ENCODE peak calls at places on chromosomes 6 and 20, in five cellular contexts. One of them, this sample, is unnamed. For H3K4me1, the result is how much of the 10 kb centered on the place peaks cover.

GRCh38 chr6:126182650-126183311 is 157.1 kb upstream of the CENPW start:
- DNase-seq in CD8-positive, alpha-beta T cell: no peak
- DNase-seq in A549: peak
- DNase-seq in IMR-90: no peak
- DNase-seq in ovary: no peak
- DNase-seq in this sample: no peak

GRCh38 chr6:28738396-28738765 is 185.4 kb downstream of the TRIM27 start:
- DNase-seq in CD8-positive, alpha-beta T cell: no peak
- DNase-seq in ovary: no peak
- DNase-seq in A549: no peak
- DNase-seq in IMR-90: no peak
- DNase-seq in this sample: no peak

GRCh38 chr6:53630533-53631269 is 34.9 kb downstream of the KLHL31 start:
- DNase-seq in IMR-90: no peak
- DNase-seq in A549: no peak
- DNase-seq in ovary: no peak
- DNase-seq in CD8-positive, alpha-beta T cell: no peak
- DNase-seq in this sample: no peak

GRCh38 chr6:156765117-156765516 is 12.1 kb upstream of the ARID1B start:
- DNase-seq in A549: no peak
- DNase-seq in ovary: no peak
- DNase-seq in IMR-90: no peak
- DNase-seq in CD8-positive, alpha-beta T cell: no peak
- DNase-seq in this sample: no peak

GRCh38 chr20:9200620-9201019 is 131.7 kb downstream of the PLCB4 start:
- DNase-seq in IMR-90: peak
- DNase-seq in ovary: no peak
- DNase-seq in A549: peak
- DNase-seq in CD8-positive, alpha-beta T cell: no peak
- DNase-seq in this sample: no peak

GRCh38 chr6:54291738-54292137 is 16.5 kb upstream of the TINAG start:
- DNase-seq in IMR-90: peak
- DNase-seq in ovary: no peak
- DNase-seq in CD8-positive, alpha-beta T cell: no peak
- DNase-seq in A549: no peak
- DNase-seq in this sample: no peak

GRCh38 chr6:139124887-139125672 is 9.8 kb upstream of the HECA start:
- DNase-seq in A549: peak
- DNase-seq in ovary: peak
- DNase-seq in CD8-positive, alpha-beta T cell: peak
- DNase-seq in IMR-90: peak
- DNase-seq in this sample: peak

GRCh38 chr6:99364026-99364425 is 14.6 kb upstream of the FAXC start:
- DNase-seq in ovary: no peak
- DNase-seq in CD8-positive, alpha-beta T cell: no peak
- DNase-seq in IMR-90: no peak
- DNase-seq in A549: no peak
- DNase-seq in this sample: no peak

GRCh38 chr6:139108378-139108777 is 26.5 kb upstream of the HECA start:
- DNase-seq in IMR-90: no peak
- DNase-seq in A549: no peak
- DNase-seq in CD8-positive, alpha-beta T cell: no peak
- DNase-seq in ovary: no peak
- DNase-seq in this sample: no peak

GRCh38 chr6:156160007-156160787 is 617.0 kb upstream of the ARID1B start:
- DNase-seq in IMR-90: no peak
- DNase-seq in CD8-positive, alpha-beta T cell: no peak
- DNase-seq in ovary: no peak
- DNase-seq in A549: no peak
- DNase-seq in this sample: no peak

GRCh38 chr6:109455502-109456282 is at the start of gene MICAL1:
- DNase-seq in A549: peak
- DNase-seq in IMR-90: peak
- DNase-seq in ovary: peak
- DNase-seq in CD8-positive, alpha-beta T cell: peak
- DNase-seq in this sample: peak

GRCh38 chr6:27890351-27891299 is 21.6 kb downstream of the OR2B2 start:
- DNase-seq in ovary: no peak
- DNase-seq in IMR-90: peak
- DNase-seq in CD8-positive, alpha-beta T cell: peak
- DNase-seq in A549: peak
- DNase-seq in this sample: peak

GRCh38 chr6:72525821-72526550 is 95.9 kb upstream of the KCNQ5 start:
- DNase-seq in CD8-positive, alpha-beta T cell: no peak
- DNase-seq in IMR-90: peak
- DNase-seq in A549: no peak
- DNase-seq in ovary: no peak
- DNase-seq in this sample: no peak

GRCh38 chr20:34515484-34516037 is 661 bp upstream of the DYNLRB1 start:
- DNase-seq in A549: peak
- DNase-seq in IMR-90: peak
- DNase-seq in CD8-positive, alpha-beta T cell: peak
- DNase-seq in ovary: peak
- DNase-seq in this sample: peak

DNA sequence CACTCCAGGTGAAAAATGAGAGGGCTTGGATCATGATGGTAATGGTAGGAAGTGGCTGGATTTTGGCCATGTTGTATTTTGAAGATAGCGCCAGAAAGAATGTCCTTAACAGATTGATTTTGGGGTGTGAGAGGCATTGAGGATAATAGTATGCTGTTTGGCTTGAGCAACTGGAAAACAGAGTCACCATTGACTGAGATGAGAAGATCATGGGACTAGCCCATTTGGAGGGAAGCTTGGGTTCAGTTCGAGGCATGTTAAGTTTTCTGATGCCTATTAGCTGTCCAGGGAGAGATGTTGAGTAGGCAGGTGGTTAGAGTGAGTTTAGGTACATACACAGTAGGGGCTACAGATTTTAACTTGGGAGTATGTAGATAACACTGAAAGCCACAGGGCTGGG is 23.3 kb downstream of the PLCG1 start:
- DNase-seq in ovary: no peak
- DNase-seq in A549: no peak
- DNase-seq in CD8-positive, alpha-beta T cell: no peak
- DNase-seq in IMR-90: no peak
- DNase-seq in this sample: no peak
- H3K27ac ChIP-seq in ovary: no peak
- H3K27ac ChIP-seq in A549: no peak
- H3K27ac ChIP-seq in CD8-positive, alpha-beta T cell: peak
- H3K27ac ChIP-seq in IMR-90: no peak
- H3K27ac ChIP-seq in this sample: no peak

GRCh38 chr6:118644007-118644406 is 7.4 kb downstream of the CEP85L start:
- DNase-seq in CD8-positive, alpha-beta T cell: no peak
- DNase-seq in IMR-90: peak
- DNase-seq in ovary: no peak
- DNase-seq in A549: no peak
- DNase-seq in this sample: no peak
- H3K4me1 ChIP-seq in CD8-positive, alpha-beta T cell: under half
- H3K4me1 ChIP-seq in IMR-90: under half
- H3K4me1 ChIP-seq in ovary: under half
- H3K4me1 ChIP-seq in A549: under half
- H3K4me1 ChIP-seq in this sample: under half

DNA sequence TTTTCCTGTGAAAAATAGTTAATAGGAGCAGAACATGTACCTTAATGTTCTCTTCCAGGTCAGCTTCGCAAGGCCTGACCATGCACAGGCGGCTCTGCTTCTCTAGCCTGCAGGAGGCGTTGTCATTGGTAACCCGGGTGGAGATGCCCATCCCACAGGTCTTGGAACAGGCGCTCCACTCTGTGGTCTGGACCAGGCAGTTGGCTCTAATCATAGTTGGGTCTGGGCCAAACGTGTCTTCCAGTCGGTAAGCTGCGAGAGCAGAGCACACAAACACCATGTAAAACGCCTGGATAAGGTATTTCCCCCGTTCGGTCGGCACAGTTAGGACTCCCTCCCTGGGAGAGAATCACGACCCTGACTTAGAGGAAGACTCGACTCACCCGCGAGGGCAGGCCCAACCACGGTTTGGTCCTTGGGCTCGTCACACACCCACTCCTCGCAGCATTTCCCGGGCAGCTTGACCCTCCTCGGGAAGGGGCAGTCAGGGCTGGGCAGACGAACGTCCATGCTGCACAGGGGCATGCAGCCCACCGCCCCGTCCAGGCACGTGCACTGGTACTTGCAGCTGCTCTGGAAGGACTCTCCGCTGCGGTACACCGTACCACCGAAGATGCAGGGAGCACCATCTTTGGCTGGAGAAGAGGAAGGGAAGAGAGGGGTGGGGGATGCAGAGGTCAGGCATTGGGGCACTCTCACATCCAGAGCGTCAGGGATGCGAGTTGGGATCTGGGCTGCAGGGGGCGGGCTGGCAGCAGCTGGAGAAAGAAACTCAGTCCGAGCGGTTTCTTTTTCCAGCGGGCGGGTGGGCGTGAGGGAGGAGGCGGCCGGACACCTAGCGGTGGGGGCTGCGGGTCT is 1.0 kb downstream of the CCN2 start:
- DNase-seq in ovary: peak
- DNase-seq in A549: peak
- DNase-seq in CD8-positive, alpha-beta T cell: no peak
- DNase-seq in IMR-90: peak
- DNase-seq in this sample: peak
- H3K4me3 ChIP-seq in ovary: peak
- H3K4me3 ChIP-seq in A549: peak
- H3K4me3 ChIP-seq in CD8-positive, alpha-beta T cell: peak
- H3K4me3 ChIP-seq in IMR-90: peak
- H3K4me3 ChIP-seq in this sample: peak

DNA sequence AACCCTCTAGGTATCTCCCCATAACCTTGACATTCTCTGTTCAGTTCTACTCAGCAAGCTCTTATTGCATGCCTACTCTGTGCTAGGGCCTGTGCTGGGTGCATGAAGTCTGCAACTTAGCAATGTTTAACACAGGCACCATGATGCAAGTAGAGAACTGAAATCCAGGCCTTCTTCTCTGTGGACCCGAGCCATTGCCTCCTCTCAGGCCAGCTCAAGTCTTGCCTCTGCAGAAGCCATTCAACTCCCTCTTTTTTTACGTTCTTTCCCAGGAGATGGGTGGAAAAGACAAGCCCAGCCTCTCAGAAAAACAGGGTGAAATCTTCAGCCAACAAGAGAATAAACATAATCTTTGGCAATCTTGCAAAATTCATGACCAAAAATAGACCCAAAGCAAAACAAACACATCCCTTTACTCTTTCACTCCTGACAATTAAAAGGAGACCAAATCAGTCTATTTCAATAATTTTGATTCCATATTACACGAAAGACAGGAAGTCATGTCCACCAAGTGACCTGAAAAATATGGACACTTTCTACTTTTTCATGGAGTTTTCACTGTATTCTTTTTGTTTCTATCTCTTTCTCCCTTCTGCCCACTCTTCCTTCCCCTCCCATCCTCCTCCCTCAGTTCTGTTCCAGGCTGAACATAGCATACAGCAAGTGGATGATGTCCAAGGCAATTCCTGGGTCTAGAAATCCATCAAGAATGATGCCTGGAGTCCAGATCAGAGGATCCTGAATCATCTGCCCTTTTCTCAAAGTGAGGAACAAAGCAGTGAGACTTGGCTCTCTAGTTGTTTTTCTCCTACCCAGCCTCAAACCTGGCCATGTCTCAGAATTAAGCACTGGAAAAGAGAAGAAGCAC is 45.4 kb upstream of the MOCS1 start:
- DNase-seq in IMR-90: no peak
- DNase-seq in CD8-positive, alpha-beta T cell: no peak
- DNase-seq in A549: no peak
- DNase-seq in ovary: no peak
- DNase-seq in this sample: no peak
- H3K27ac ChIP-seq in IMR-90: no peak
- H3K27ac ChIP-seq in CD8-positive, alpha-beta T cell: no peak
- H3K27ac ChIP-seq in A549: no peak
- H3K27ac ChIP-seq in ovary: no peak
- H3K27ac ChIP-seq in this sample: no peak

DNA sequence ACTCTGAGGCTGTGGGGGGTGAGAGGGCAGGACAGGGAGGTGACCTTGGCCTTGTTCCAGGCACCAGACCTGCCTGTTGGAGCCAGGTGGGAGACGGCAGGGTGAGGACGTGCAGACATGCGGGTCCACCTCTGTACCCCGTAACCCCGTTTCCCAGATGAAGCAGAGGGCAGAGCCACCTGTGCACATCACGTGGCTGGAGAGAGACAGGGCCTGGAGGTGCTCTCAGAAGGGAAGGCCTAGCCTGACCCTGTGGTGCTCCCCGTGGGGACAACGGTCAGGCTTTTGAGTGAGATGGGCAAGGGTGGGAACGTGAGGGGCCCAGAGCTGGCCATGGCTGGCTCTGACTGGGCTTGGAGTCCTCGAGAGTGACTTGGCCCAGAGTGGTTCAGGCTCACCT is 6.6 kb downstream of the NTSR1 start:
- DNase-seq in ovary: no peak
- DNase-seq in A549: no peak
- DNase-seq in IMR-90: no peak
- DNase-seq in CD8-positive, alpha-beta T cell: no peak
- DNase-seq in this sample: no peak
- H3K4me1 ChIP-seq in ovary: under half
- H3K4me1 ChIP-seq in A549: under half
- H3K4me1 ChIP-seq in IMR-90: under half
- H3K4me1 ChIP-seq in CD8-positive, alpha-beta T cell: under half
- H3K4me1 ChIP-seq in this sample: under half